ENCODE peak calls at places on chromosomes 5 and 9, in eight cellular contexts. One of them, this sample, is unnamed.
A peak's percentile ranks its signal among the peaks of the same experiment; 100 is the strongest.

GRCh38 chr5:71695069-71695468 is 24.0 kb upstream of the CARTPT start:
- DNase-seq in thyroid gland: no peak
- DNase-seq in HepG2: peak; percentile 89
- DNase-seq in dorsolateral prefrontal cortex: no peak
- DNase-seq in omental fat pad: no peak
- DNase-seq in nephron progenitor cell: no peak
- DNase-seq in heart left ventricle: no peak
- DNase-seq in GM13976: no peak
- DNase-seq in this sample: no peak

GRCh38 chr9:96152550-96152949 is 149.4 kb downstream of the HSD17B3 start:
- DNase-seq in HepG2: no peak
- DNase-seq in dorsolateral prefrontal cortex: no peak
- DNase-seq in thyroid gland: no peak
- DNase-seq in GM13976: no peak
- DNase-seq in nephron progenitor cell: no peak
- DNase-seq in heart left ventricle: no peak
- DNase-seq in omental fat pad: no peak
- DNase-seq in this sample: no peak

GRCh38 chr5:90055831-90056328 is 353.7 kb downstream of the CETN3 start:
- DNase-seq in omental fat pad: no peak
- DNase-seq in dorsolateral prefrontal cortex: no peak
- DNase-seq in heart left ventricle: no peak
- DNase-seq in GM13976: no peak
- DNase-seq in HepG2: no peak
- DNase-seq in thyroid gland: no peak
- DNase-seq in nephron progenitor cell: no peak
- DNase-seq in this sample: no peak

GRCh38 chr9:77449177-77450092 is 198.7 kb downstream of the GNA14 start:
- DNase-seq in omental fat pad: no peak
- DNase-seq in GM13976: no peak
- DNase-seq in nephron progenitor cell: no peak
- DNase-seq in HepG2: no peak
- DNase-seq in thyroid gland: peak; percentile 18
- DNase-seq in heart left ventricle: no peak
- DNase-seq in dorsolateral prefrontal cortex: no peak
- DNase-seq in this sample: no peak

GRCh38 chr9:6811436-6811835 is 53.7 kb downstream of the KDM4C start:
- DNase-seq in thyroid gland: no peak
- DNase-seq in omental fat pad: no peak
- DNase-seq in heart left ventricle: no peak
- DNase-seq in GM13976: no peak
- DNase-seq in dorsolateral prefrontal cortex: no peak
- DNase-seq in nephron progenitor cell: no peak
- DNase-seq in HepG2: no peak
- DNase-seq in this sample: no peak

GRCh38 chr9:129285979-129286772 is 108.1 kb upstream of the IER5L start:
- DNase-seq in heart left ventricle: no peak
- DNase-seq in GM13976: no peak
- DNase-seq in nephron progenitor cell: no peak
- DNase-seq in omental fat pad: peak; percentile 20
- DNase-seq in dorsolateral prefrontal cortex: no peak
- DNase-seq in HepG2: no peak
- DNase-seq in thyroid gland: no peak
- DNase-seq in this sample: no peak

GRCh38 chr9:98226516-98226915 is 28.9 kb downstream of the TBC1D2 start:
- DNase-seq in thyroid gland: no peak
- DNase-seq in dorsolateral prefrontal cortex: no peak
- DNase-seq in heart left ventricle: no peak
- DNase-seq in nephron progenitor cell: no peak
- DNase-seq in omental fat pad: no peak
- DNase-seq in GM13976: no peak
- DNase-seq in HepG2: peak; percentile 76
- DNase-seq in this sample: no peak

GRCh38 chr5:128062172-128062746 is 21.3 kb upstream of the SLC12A2 start:
- DNase-seq in dorsolateral prefrontal cortex: no peak
- DNase-seq in omental fat pad: no peak
- DNase-seq in thyroid gland: no peak
- DNase-seq in HepG2: no peak
- DNase-seq in heart left ventricle: no peak
- DNase-seq in GM13976: no peak
- DNase-seq in nephron progenitor cell: no peak
- DNase-seq in this sample: no peak

GRCh38 chr9:31185831-31186230 is 1198.6 kb upstream of the ACO1 start:
- DNase-seq in GM13976: no peak
- DNase-seq in nephron progenitor cell: no peak
- DNase-seq in heart left ventricle: no peak
- DNase-seq in dorsolateral prefrontal cortex: no peak
- DNase-seq in thyroid gland: no peak
- DNase-seq in HepG2: no peak
- DNase-seq in omental fat pad: no peak
- DNase-seq in this sample: no peak

GRCh38 chr9:81833563-81834345 is 94.5 kb upstream of the SPATA31D4 start:
- DNase-seq in dorsolateral prefrontal cortex: no peak
- DNase-seq in heart left ventricle: no peak
- DNase-seq in HepG2: peak; percentile 72
- DNase-seq in omental fat pad: no peak
- DNase-seq in GM13976: no peak
- DNase-seq in nephron progenitor cell: no peak
- DNase-seq in thyroid gland: no peak
- DNase-seq in this sample: no peak

GRCh38 chr5:177198738-177199137 is 65.2 kb downstream of the NSD1 start:
- DNase-seq in dorsolateral prefrontal cortex: no peak
- DNase-seq in thyroid gland: no peak
- DNase-seq in omental fat pad: no peak
- DNase-seq in heart left ventricle: no peak
- DNase-seq in GM13976: peak; percentile 24
- DNase-seq in nephron progenitor cell: no peak
- DNase-seq in HepG2: no peak
- DNase-seq in this sample: no peak

GRCh38 chr5:94407023-94407422 is 211.4 kb downstream of the KIAA0825 start:
- DNase-seq in HepG2: no peak
- DNase-seq in omental fat pad: no peak
- DNase-seq in thyroid gland: no peak
- DNase-seq in dorsolateral prefrontal cortex: no peak
- DNase-seq in heart left ventricle: no peak
- DNase-seq in GM13976: no peak
- DNase-seq in nephron progenitor cell: no peak
- DNase-seq in this sample: no peak

GRCh38 chr9:123036886-123037540 is 3.5 kb downstream of the GPR21 start:
- DNase-seq in GM13976: no peak
- DNase-seq in HepG2: no peak
- DNase-seq in dorsolateral prefrontal cortex: no peak
- DNase-seq in omental fat pad: no peak
- DNase-seq in heart left ventricle: no peak
- DNase-seq in nephron progenitor cell: no peak
- DNase-seq in thyroid gland: no peak
- DNase-seq in this sample: no peak

GRCh38 chr5:128341056-128341455 is 197.0 kb downstream of the FBN2 start:
- DNase-seq in dorsolateral prefrontal cortex: no peak
- DNase-seq in thyroid gland: no peak
- DNase-seq in omental fat pad: no peak
- DNase-seq in HepG2: no peak
- DNase-seq in GM13976: no peak
- DNase-seq in heart left ventricle: no peak
- DNase-seq in nephron progenitor cell: no peak
- DNase-seq in this sample: no peak

GRCh38 chr5:96615223-96615622 is 47.0 kb upstream of the CAST start:
- DNase-seq in thyroid gland: no peak
- DNase-seq in dorsolateral prefrontal cortex: no peak
- DNase-seq in HepG2: no peak
- DNase-seq in nephron progenitor cell: no peak
- DNase-seq in GM13976: no peak
- DNase-seq in heart left ventricle: no peak
- DNase-seq in omental fat pad: no peak
- DNase-seq in this sample: no peak

GRCh38 chr5:96609369-96609768 is 52.8 kb upstream of the CAST start:
- DNase-seq in nephron progenitor cell: no peak
- DNase-seq in dorsolateral prefrontal cortex: no peak
- DNase-seq in omental fat pad: no peak
- DNase-seq in thyroid gland: no peak
- DNase-seq in heart left ventricle: no peak
- DNase-seq in HepG2: no peak
- DNase-seq in GM13976: no peak
- DNase-seq in this sample: no peak

GRCh38 chr5:96610747-96611146 is 51.4 kb upstream of the CAST start:
- DNase-seq in heart left ventricle: no peak
- DNase-seq in GM13976: no peak
- DNase-seq in thyroid gland: no peak
- DNase-seq in nephron progenitor cell: no peak
- DNase-seq in omental fat pad: no peak
- DNase-seq in dorsolateral prefrontal cortex: no peak
- DNase-seq in HepG2: no peak
- DNase-seq in this sample: no peak

GRCh38 chr5:96616801-96617200 is 45.4 kb upstream of the CAST start:
- DNase-seq in omental fat pad: no peak
- DNase-seq in HepG2: no peak
- DNase-seq in nephron progenitor cell: no peak
- DNase-seq in heart left ventricle: no peak
- DNase-seq in thyroid gland: no peak
- DNase-seq in GM13976: no peak
- DNase-seq in dorsolateral prefrontal cortex: no peak
- DNase-seq in this sample: no peak

DNA sequence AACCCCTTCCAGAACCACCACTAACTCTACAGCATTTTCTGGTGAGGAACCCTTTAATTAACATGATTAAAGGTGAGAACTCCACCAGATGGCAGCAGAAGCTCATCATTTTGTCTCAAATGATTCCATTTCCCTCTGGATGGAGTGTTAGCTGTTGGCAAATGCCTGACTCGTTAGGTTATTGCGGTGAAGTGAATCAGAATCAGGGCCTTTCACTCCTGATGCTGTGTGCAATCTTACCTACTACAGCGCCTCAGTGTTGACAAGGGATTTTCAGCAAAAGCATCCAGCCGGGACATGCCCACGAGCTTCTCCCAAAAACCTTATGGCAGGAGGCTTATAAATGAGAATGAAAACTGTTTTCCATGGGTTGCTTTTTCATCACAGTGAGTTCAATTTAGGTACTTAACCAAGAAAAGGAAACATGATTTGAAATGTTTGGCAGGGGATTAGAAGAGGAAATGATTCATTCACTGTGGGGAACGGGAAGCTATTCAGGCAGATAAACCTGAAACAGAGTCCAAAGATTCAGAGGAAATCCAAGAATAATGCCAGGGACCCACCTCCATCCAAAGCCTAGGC is 48.0 kb upstream of the CAST start:
- DNase-seq in HepG2: peak; percentile 68
- DNase-seq in nephron progenitor cell: peak; percentile 53
- DNase-seq in thyroid gland: peak; percentile 58
- DNase-seq in omental fat pad: peak; percentile 33
- DNase-seq in GM13976: peak; percentile 58
- DNase-seq in dorsolateral prefrontal cortex: peak; percentile 40
- DNase-seq in heart left ventricle: no peak
- DNase-seq in this sample: peak; percentile 5
- TF ChIP-seq CTCF in HepG2: peak; percentile 79
- TF ChIP-seq CTCF in nephron progenitor cell: peak; percentile 55
- TF ChIP-seq CTCF in thyroid gland: peak; percentile 80
- TF ChIP-seq CTCF in omental fat pad: no peak
- TF ChIP-seq CTCF in GM13976: peak; percentile 49
- TF ChIP-seq CTCF in dorsolateral prefrontal cortex: peak; percentile 73
- TF ChIP-seq CTCF in heart left ventricle: peak; percentile 59
- TF ChIP-seq CTCF in this sample: peak; percentile 40

DNA sequence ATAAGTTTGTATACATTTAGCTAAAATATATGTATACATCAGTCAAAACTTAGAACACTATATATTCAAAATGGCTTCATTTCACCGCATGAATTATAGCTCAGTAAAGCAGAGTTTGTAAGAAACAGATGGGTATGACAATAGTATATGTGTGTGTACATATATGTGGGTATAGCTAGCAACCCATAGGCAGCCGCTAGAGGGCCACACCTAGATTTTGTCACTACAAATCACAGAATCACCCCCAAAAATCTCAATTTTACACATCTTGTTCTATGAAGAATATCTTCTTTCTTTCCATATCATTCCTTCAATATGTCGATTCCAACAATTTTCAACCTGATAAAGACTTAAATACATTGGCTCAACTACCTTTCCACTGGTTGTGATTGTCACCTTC is 357.8 kb upstream of the CCNG1 start:
- DNase-seq in thyroid gland: no peak
- DNase-seq in GM13976: peak; percentile 3
- DNase-seq in dorsolateral prefrontal cortex: no peak
- DNase-seq in nephron progenitor cell: no peak
- DNase-seq in HepG2: no peak
- DNase-seq in heart left ventricle: no peak
- DNase-seq in omental fat pad: no peak
- DNase-seq in this sample: no peak
- TF ChIP-seq CTCF in thyroid gland: no peak
- TF ChIP-seq CTCF in GM13976: peak; percentile 40
- TF ChIP-seq CTCF in dorsolateral prefrontal cortex: no peak
- TF ChIP-seq CTCF in nephron progenitor cell: peak; percentile 39
- TF ChIP-seq CTCF in HepG2: no peak
- TF ChIP-seq CTCF in heart left ventricle: no peak
- TF ChIP-seq CTCF in omental fat pad: no peak
- TF ChIP-seq CTCF in this sample: peak; percentile 77

GRCh38 chr5:76209297-76209696 is 126.1 kb downstream of the SV2C start:
- DNase-seq in omental fat pad: no peak
- DNase-seq in thyroid gland: no peak
- DNase-seq in nephron progenitor cell: no peak
- DNase-seq in heart left ventricle: no peak
- DNase-seq in GM13976: no peak
- DNase-seq in dorsolateral prefrontal cortex: no peak
- DNase-seq in HepG2: no peak
- DNase-seq in this sample: no peak
- TF ChIP-seq CTCF in omental fat pad: no peak
- TF ChIP-seq CTCF in thyroid gland: no peak
- TF ChIP-seq CTCF in nephron progenitor cell: peak; percentile 25
- TF ChIP-seq CTCF in heart left ventricle: no peak
- TF ChIP-seq CTCF in GM13976: no peak
- TF ChIP-seq CTCF in dorsolateral prefrontal cortex: no peak
- TF ChIP-seq CTCF in HepG2: no peak
- TF ChIP-seq CTCF in this sample: peak; percentile 3

GRCh38 chr9:93681316-93682154 is 105.2 kb downstream of the PHF2 start:
- DNase-seq in heart left ventricle: peak; percentile 42
- DNase-seq in dorsolateral prefrontal cortex: no peak
- DNase-seq in GM13976: no peak
- DNase-seq in HepG2: peak; percentile 36
- DNase-seq in thyroid gland: no peak
- DNase-seq in nephron progenitor cell: no peak
- DNase-seq in omental fat pad: peak; percentile 5
- DNase-seq in this sample: no peak

GRCh38 chr9:93679536-93680444 is 103.4 kb downstream of the PHF2 start:
- DNase-seq in HepG2: no peak
- DNase-seq in nephron progenitor cell: no peak
- DNase-seq in thyroid gland: no peak
- DNase-seq in dorsolateral prefrontal cortex: no peak
- DNase-seq in GM13976: peak; percentile 21
- DNase-seq in heart left ventricle: peak; percentile 40
- DNase-seq in omental fat pad: peak; percentile 14
- DNase-seq in this sample: no peak

GRCh38 chr9:93678199-93679019 is 102.0 kb downstream of the PHF2 start:
- DNase-seq in HepG2: no peak
- DNase-seq in dorsolateral prefrontal cortex: no peak
- DNase-seq in thyroid gland: no peak
- DNase-seq in heart left ventricle: no peak
- DNase-seq in GM13976: no peak
- DNase-seq in nephron progenitor cell: no peak
- DNase-seq in omental fat pad: peak; percentile 8
- DNase-seq in this sample: no peak

GRCh38 chr9:93682155-93682968 is 106.0 kb downstream of the PHF2 start:
- DNase-seq in dorsolateral prefrontal cortex: peak; percentile 38
- DNase-seq in thyroid gland: peak; percentile 58
- DNase-seq in nephron progenitor cell: peak; percentile 88
- DNase-seq in heart left ventricle: peak; percentile 82
- DNase-seq in GM13976: peak; percentile 86
- DNase-seq in omental fat pad: peak; percentile 64
- DNase-seq in HepG2: peak; percentile 28
- DNase-seq in this sample: no peak

GRCh38 chr9:93680445-93681315 is 104.3 kb downstream of the PHF2 start:
- DNase-seq in dorsolateral prefrontal cortex: no peak
- DNase-seq in omental fat pad: peak; percentile 17
- DNase-seq in heart left ventricle: peak; percentile 56
- DNase-seq in nephron progenitor cell: no peak
- DNase-seq in GM13976: peak; percentile 38
- DNase-seq in HepG2: no peak
- DNase-seq in thyroid gland: no peak
- DNase-seq in this sample: no peak
- TF ChIP-seq CTCF in dorsolateral prefrontal cortex: no peak
- TF ChIP-seq CTCF in omental fat pad: no peak
- TF ChIP-seq CTCF in heart left ventricle: no peak
- TF ChIP-seq CTCF in nephron progenitor cell: peak; percentile 6
- TF ChIP-seq CTCF in GM13976: no peak
- TF ChIP-seq CTCF in HepG2: peak; percentile 27
- TF ChIP-seq CTCF in thyroid gland: no peak
- TF ChIP-seq CTCF in this sample: no peak